ENCODE peak calls at places on chromosome 20, in five cellular contexts. Q, K, L, Y and G are unnamed samples.

GRCh38 chr20:3731944-3732326 is 550 bp upstream of the HSPA12B start:
- DNase-seq in Q (no peak), L (no peak), K (no peak), Y (no peak), G (no peak)

GRCh38 chr20:49661560-49662329 is 51.9 kb downstream of the B4GALT5 start:
- DNase-seq in Q (no peak), K (no peak), Y (no peak), L (no peak), G (no peak)

GRCh38 chr20:48787861-48788375 is 39.9 kb downstream of the PREX1 start:
- DNase-seq in K (no peak), Y (peak; percentile 60), Q (no peak), L (no peak), G (peak; percentile 74)

GRCh38 chr20:37131486-37131885 is 35.7 kb upstream of the RBL1 start:
- DNase-seq in L (no peak), Q (no peak), Y (no peak), K (no peak), G (peak; percentile 53)

GRCh38 chr20:17044920-17045319 is 181.9 kb upstream of the PCSK2 start:
- DNase-seq in L (no peak), Y (no peak), Q (no peak), K (no peak), G (no peak)

GRCh38 chr20:57056651-57057050 is 209.8 kb downstream of the BMP7 start:
- DNase-seq in Q (no peak), Y (no peak), L (no peak), K (no peak), G (no peak)

GRCh38 chr20:51923611-51924010 is 121.3 kb upstream of the SALL4 start:
- DNase-seq in Q (no peak), L (no peak), Y (no peak), K (no peak), G (no peak)

GRCh38 chr20:47311211-47311610 is 45.3 kb downstream of the ZMYND8 start:
- DNase-seq in K (no peak), Y (no peak), L (no peak), Q (no peak), G (no peak)

GRCh38 chr20:40763646-40764295 is 74.7 kb upstream of the MAFB start:
- DNase-seq in Y (no peak), K (no peak), L (no peak), Q (no peak), G (no peak)

GRCh38 chr20:12072221-12072944 is 154.7 kb downstream of the BTBD3 start:
- DNase-seq in Q (no peak), Y (no peak), L (no peak), K (no peak), G (no peak)

GRCh38 chr20:56440346-56441007 is 27.9 kb upstream of the RTF2 start:
- DNase-seq in Y (no peak), K (peak; percentile 8), Q (no peak), L (peak; percentile 61), G (no peak)

GRCh38 chr20:63132131-63132714 is 83.7 kb downstream of the YTHDF1 start:
- DNase-seq in Y (no peak), K (no peak), Q (no peak), L (no peak), G (no peak)

GRCh38 chr20:17795003-17795402 is 95.2 kb downstream of the BANF2 start:
- DNase-seq in L (no peak), Y (no peak), Q (no peak), K (no peak), G (no peak)

GRCh38 chr20:39066464-39066863 is 104.3 kb downstream of the DHX35 start:
- DNase-seq in Q (no peak), K (no peak), Y (no peak), L (no peak), G (no peak)

GRCh38 chr20:11952621-11953020 is 34.9 kb downstream of the BTBD3 start:
- DNase-seq in Q (no peak), Y (no peak), L (no peak), K (no peak), G (no peak)

GRCh38 chr20:8812818-8813217 is 256.1 kb upstream of the PLCB4 start:
- DNase-seq in L (no peak), K (no peak), Q (no peak), Y (no peak), G (no peak)

GRCh38 chr20:7029005-7029404 is 261.5 kb downstream of the BMP2 start:
- DNase-seq in L (no peak), Y (no peak), Q (no peak), K (no peak), G (no peak)

GRCh38 chr20:3679749-3680700 is 1.8 kb downstream of the ADAM33 start:
- DNase-seq in Q (no peak), Y (peak; percentile 50), K (no peak), L (no peak), G (peak; percentile 55)

GRCh38 chr20:31587545-31588389 is 17.3 kb upstream of the ID1 start:
- DNase-seq in K (no peak), Y (peak; percentile 49), L (no peak), Q (no peak), G (peak; percentile 63)

GRCh38 chr20:15942130-15942529 is 631.1 kb downstream of the KIF16B start:
- DNase-seq in Q (no peak), Y (no peak), L (no peak), K (no peak), G (no peak)

GRCh38 chr20:64041040-64041780 is 5.2 kb downstream of the C20orf204 start:
- DNase-seq in L (no peak), Y (no peak), K (no peak), Q (no peak), G (no peak)

GRCh38 chr20:62359491-62360121 is 7.5 kb downstream of the LAMA5 start:
- DNase-seq in Q (no peak), Y (peak; percentile 86), L (no peak), K (no peak), G (peak; percentile 90)

GRCh38 chr20:23142162-23143050 is 56.3 kb upstream of the CD93 start:
- DNase-seq in Q (no peak), K (no peak), Y (no peak), L (no peak), G (no peak)

GRCh38 chr20:47358052-47358671 is 1.7 kb upstream of the ZMYND8 start:
- DNase-seq in Q (no peak), K (no peak), Y (no peak), L (no peak), G (no peak)

GRCh38 chr20:36744764-36745191 is 1.1 kb downstream of the NDRG3 start:
- DNase-seq in Q (no peak), Y (peak; percentile 30), K (no peak), L (no peak), G (peak; percentile 53)

GRCh38 chr20:30912006-30912660 is 345.3 kb upstream of the DEFB115 start:
- DNase-seq in L (no peak), K (no peak), Y (peak; percentile 14), Q (no peak), G (peak; percentile 7)

GRCh38 chr20:36478137-36478905 is 63.0 kb upstream of the MYL9 start:
- DNase-seq in Q (no peak), K (no peak), L (no peak), Y (no peak), G (no peak)

GRCh38 chr20:38610521-38610920 is 8.9 kb downstream of the ARHGAP40 start:
- DNase-seq in L (no peak), Y (peak; percentile 14), K (no peak), Q (no peak), G (peak; percentile 47)

GRCh38 chr20:54716169-54716747 is 240.9 kb downstream of the DOK5 start:
- DNase-seq in L (no peak), Y (no peak), K (no peak), Q (no peak), G (no peak)

GRCh38 chr20:34240698-34241615 is at the start of gene ASIP:
- DNase-seq in Q (no peak), L (no peak), Y (no peak), K (no peak), G (peak; percentile 6)